ENCODE peak calls at places on chromosome 22, in five cellular contexts. Q is stomach, P is heart left ventricle, C is Peyer's patch, U is body of pancreas. T is an unnamed sample.

GRCh38 chr22:36337365-36338130 is 50.2 kb downstream of the MYH9 start:
- DNase-seq in Q (no peak), P (no peak), U (no peak), C (no peak), T (no peak)

GRCh38 chr22:19958083-19959042 is 16.7 kb upstream of the TXNRD2 start:
- DNase-seq in P (no peak), U (no peak), Q (no peak), C (no peak), T (no peak)

GRCh38 chr22:19143967-19144400 is 467 bp downstream of the ESS2 start:
- DNase-seq in P (no peak), C (no peak), Q (no peak), U (no peak), T (no peak)

GRCh38 chr22:24112188-24112587 is 69.1 kb upstream of the SUSD2 start:
- DNase-seq in U (no peak), P (no peak), C (no peak), Q (no peak), T (no peak)

GRCh38 chr22:48439560-48440135 is 1388.0 kb downstream of the BRD1 start:
- DNase-seq in C (no peak), Q (no peak), U (no peak), P (no peak), T (no peak)

GRCh38 chr22:20422271-20422958 is 15.2 kb downstream of the SCARF2 start:
- DNase-seq in C (no peak), Q (no peak), P (no peak), U (no peak), T (no peak)

GRCh38 chr22:36982136-36982535 is 37.1 kb downstream of the TST start:
- DNase-seq in U (no peak), P (no peak), C (no peak), Q (no peak), T (no peak)

GRCh38 chr22:45069925-45070324 is 60.1 kb upstream of the PHF21B start:
- DNase-seq in U (no peak), C (no peak), P (no peak), Q (no peak), T (no peak)

GRCh38 chr22:38401336-38402084 is 53.5 kb downstream of the KCNJ4 start:
- DNase-seq in Q (no peak), U (no peak), C (no peak), P (no peak), T (peak; percentile 28)

GRCh38 chr22:37502342-37503182 is 16.4 kb upstream of the MFNG start:
- DNase-seq in C (no peak), U (peak; percentile 93), Q (peak; percentile 90), P (no peak), T (no peak)

GRCh38 chr22:20243545-20244249 is 24.4 kb downstream of the RTN4R start:
- DNase-seq in P (peak; percentile 84), C (peak; percentile 58), U (peak; percentile 50), Q (peak; percentile 35), T (peak; percentile 76)

GRCh38 chr22:26553056-26553752 is 36.7 kb downstream of the TPST2 start:
- DNase-seq in P (no peak), C (no peak), U (peak; percentile 87), Q (no peak), T (no peak)

GRCh38 chr22:17866127-17866526 is 91.9 kb upstream of the BID start:
- DNase-seq in Q (no peak), P (no peak), U (no peak), C (no peak), T (no peak)

GRCh38 chr22:17846326-17846992 is 72.2 kb upstream of the BID start:
- DNase-seq in Q (no peak), U (peak; percentile 16), C (no peak), P (no peak), T (peak; percentile 55)

GRCh38 chr22:49100316-49100715 is 727.4 kb downstream of the BRD1 start:
- DNase-seq in Q (no peak), U (no peak), C (no peak), P (no peak), T (no peak)

DNA sequence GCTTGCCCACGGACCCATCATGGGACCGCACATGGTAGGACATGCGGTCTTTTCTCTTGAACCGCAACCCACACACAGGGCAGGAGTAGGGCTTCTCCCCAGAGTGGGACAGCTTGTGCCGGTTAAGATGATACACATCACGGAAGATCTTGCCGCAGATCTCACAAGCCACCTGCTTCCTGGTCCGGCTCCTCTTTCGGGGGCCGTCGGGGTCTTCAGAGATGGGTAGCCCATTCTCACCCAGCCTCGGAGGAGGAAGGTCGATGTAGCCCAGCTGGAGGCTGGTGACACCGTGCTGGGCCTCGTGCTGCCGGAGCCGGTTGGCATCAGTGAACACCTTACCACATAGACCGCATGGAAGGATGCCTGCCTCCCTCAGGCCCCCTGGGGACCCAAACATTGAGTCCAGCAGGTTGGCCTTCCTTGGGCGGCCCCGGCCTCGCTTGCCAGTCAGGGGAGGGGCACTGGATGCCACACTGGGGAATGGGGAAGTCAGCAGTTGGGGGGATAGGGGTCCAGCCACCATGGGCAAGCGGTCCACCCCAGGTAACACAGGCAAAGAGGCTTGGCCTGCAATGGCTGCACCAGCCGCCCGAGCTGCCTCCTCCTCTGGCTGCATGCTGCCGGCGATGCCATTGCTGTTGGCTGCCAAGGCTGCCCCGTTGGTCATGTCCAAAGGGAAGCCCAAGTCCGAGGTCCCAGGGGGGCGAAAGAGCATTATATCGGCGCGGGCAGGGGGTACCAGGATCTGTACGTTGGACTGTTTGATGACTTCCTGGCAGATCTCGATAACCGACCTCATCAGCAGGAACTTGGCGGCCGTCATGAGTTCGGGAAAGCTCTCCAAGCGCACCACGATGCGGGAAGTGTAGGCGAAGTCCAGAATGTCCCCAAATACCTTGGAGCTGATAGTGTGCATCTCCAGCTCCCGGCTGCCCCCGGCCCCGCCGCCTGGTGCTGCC is 1.5 kb downstream of the PATZ1 start:
- DNase-seq in Q (peak; percentile 63), P (no peak), U (peak; percentile 70), C (peak; percentile 73), T (peak; percentile 54)
- TF ChIP-seq POLR2A in Q (no peak), P (no peak), U (no peak), C (no peak), T (no peak)

GRCh38 chr22:43326342-43326825 is 16.8 kb downstream of the SCUBE1 start:
- DNase-seq in U (no peak), C (no peak), Q (no peak), P (no peak), T (no peak)
- TF ChIP-seq POLR2A in U (no peak), C (no peak), Q (no peak), P (no peak), T (no peak)

GRCh38 chr22:30875481-30876215 is 92.9 kb downstream of the MORC2 start:
- DNase-seq in P (peak; percentile 50), Q (no peak), U (no peak), C (no peak), T (peak; percentile 23)

GRCh38 chr22:30874431-30875370 is 93.9 kb downstream of the MORC2 start:
- DNase-seq in U (no peak), C (no peak), P (peak; percentile 26), Q (no peak), T (no peak)

GRCh38 chr22:30872282-30873041 is 96.1 kb downstream of the MORC2 start:
- DNase-seq in C (no peak), U (no peak), Q (no peak), P (peak; percentile 7), T (peak; percentile 4)

GRCh38 chr22:30873086-30873650 is 95.4 kb downstream of the MORC2 start:
- DNase-seq in Q (no peak), U (no peak), C (no peak), P (peak; percentile 7), T (no peak)

DNA sequence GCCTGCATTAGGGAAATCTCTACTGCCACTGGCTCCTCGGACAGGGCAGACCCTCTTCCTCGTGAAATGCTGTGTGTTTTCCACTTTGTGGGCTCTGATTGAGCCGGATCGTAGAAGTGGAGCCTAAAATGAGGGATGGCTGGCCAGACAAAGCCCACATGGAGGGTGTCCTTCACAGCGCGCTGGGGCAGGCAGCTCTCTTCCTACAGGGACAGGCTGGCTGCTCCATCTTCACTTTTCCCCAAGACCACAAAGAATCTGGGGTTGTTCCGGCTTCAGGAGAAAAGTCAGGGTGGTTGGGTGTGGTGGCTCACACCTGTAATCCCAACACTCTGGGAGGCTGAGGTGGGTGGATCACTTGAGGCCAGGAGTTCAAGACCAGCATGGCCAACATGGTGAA is 94.9 kb downstream of the MORC2 start:
- DNase-seq in C (no peak), P (peak; percentile 5), U (no peak), Q (no peak), T (no peak)
- TF ChIP-seq POLR2A in C (no peak), P (no peak), U (no peak), Q (no peak), T (no peak)

DNA sequence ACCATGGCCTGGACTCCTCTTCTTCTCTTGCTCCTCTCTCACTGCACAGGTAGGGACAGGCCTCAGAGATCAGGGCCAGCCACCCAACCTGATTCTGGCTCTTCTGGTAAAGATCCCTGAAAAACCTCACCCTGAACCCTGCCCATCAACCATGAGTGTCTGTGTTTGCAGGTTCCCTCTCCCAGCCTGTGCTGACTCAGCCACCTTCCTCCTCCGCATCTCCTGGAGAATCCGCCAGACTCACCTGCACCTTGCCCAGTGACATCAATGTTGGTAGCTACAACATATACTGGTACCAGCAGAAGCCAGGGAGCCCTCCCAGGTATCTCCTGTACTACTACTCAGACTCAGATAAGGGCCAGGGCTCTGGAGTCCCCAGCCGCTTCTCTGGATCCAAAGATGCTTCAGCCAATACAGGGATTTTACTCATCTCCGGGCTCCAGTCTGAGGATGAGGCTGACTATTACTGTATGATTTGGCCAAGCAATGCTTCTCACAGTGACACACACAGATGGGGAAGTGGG is 80.9 kb downstream of the ZNF280B start:
- DNase-seq in U (no peak), P (no peak), Q (no peak), C (no peak), T (no peak)
- TF ChIP-seq POLR2A in U (no peak), P (no peak), Q (no peak), C (no peak), T (no peak)

GRCh38 chr22:28051787-28052356 is 132.8 kb upstream of the PITPNB start:
- DNase-seq in C (peak; percentile 31), U (peak; percentile 71), P (peak; percentile 68), Q (peak; percentile 74), T (peak; percentile 84)
- TF ChIP-seq POLR2A in C (no peak), U (no peak), P (no peak), Q (no peak), T (no peak)

DNA sequence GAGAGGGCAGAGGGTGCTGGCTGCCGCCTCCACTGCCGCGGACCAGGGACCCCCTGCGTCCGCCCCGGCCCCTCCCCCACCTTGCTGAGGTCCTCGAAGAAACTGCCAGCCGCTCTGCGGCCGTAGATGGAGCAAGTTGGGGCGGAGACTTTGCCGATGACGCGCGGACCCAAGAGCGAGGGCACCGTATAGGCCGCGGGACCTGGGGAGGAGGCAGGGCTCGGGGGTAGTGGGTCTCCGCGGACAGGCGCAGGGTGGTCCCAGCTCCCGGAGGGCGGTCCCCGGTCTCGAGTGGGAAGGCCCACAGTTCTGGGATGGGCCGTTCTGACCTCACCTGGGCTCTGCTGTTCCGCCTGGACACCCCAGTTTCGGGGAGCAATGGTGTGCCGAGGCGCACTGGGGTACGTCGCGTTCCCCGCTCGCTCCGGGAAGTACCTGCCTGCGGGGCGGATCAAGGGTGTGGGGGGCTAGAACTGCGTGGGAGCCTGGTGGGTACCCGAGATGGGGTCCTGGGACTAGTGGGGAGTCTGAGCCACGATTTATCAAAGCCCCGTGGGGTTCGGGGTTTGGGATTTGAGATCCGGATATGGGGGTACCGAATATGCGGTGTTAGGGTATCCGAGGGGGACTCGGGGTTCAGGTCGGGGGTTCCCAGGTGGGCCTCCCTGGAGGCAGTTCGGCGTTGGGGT is 1.2 kb upstream of the TYMP start:
- DNase-seq in U (peak; percentile 86), P (peak; percentile 91), C (peak; percentile 91), Q (peak; percentile 91), T (peak; percentile 71)
- TF ChIP-seq POLR2A in U (no peak), P (peak; percentile 55), C (peak; percentile 80), Q (no peak), T (no peak)

GRCh38 chr22:41021655-41022454 is 70.5 kb upstream of the EP300 start:
- DNase-seq in C (peak; percentile 58), U (peak; percentile 75), P (peak; percentile 75), Q (peak; percentile 69), T (peak; percentile 71)
- TF ChIP-seq POLR2A in C (peak; percentile 26), U (peak; percentile 19), P (no peak), Q (no peak), T (no peak)

T was measured in ovary.